ENCODE peak calls at places on chromosomes 1 and 21, in eight cellular contexts. Q is PC-3; O is tibial artery; J is cardiac muscle cell; Y is effector memory CD4-positive, alpha-beta T cell; S is stomach; D is left ventricle myocardium inferior; K is suprapubic skin. N is an unnamed sample.

GRCh38 chr1:93000291-93000690 is 39.0 kb upstream of the DIPK1A start:
- DNase-seq in Q (no peak), O (no peak), J (peak; percentile 19), Y (no peak), S (no peak), D (no peak), K (no peak), N (no peak)

GRCh38 chr1:225424562-225425210 is 3.2 kb downstream of the LBR start:
- DNase-seq in Q (peak; percentile 61), O (no peak), J (peak; percentile 17), Y (no peak), S (no peak), D (no peak), K (no peak), N (peak; percentile 30)

GRCh38 chr1:198176179-198176578 is 19.4 kb downstream of the NEK7 start:
- DNase-seq in Q (no peak), O (no peak), J (no peak), Y (no peak), S (no peak), D (no peak), K (no peak), N (no peak)

GRCh38 chr1:119987112-119987511 is 82.3 kb downstream of the NOTCH2 start:
- DNase-seq in Q (peak; percentile 80), O (no peak), J (no peak), Y (no peak), S (no peak), D (no peak), K (no peak), N (no peak)

GRCh38 chr1:92749024-92749634 is 35.8 kb downstream of the EVI5 start:
- DNase-seq in Q (peak; percentile 72), O (no peak), J (peak; percentile 47), Y (no peak), S (peak; percentile 39), D (no peak), K (no peak), N (peak; percentile 81)

GRCh38 chr1:17167783-17168479 is 37.0 kb upstream of the PADI1 start:
- DNase-seq in Q (peak; percentile 88), O (no peak), J (no peak), Y (no peak), S (no peak), D (no peak), K (peak; percentile 41), N (no peak)

GRCh38 chr1:43493661-43494450 is 36.8 kb upstream of the PTPRF start:
- DNase-seq in Q (no peak), O (no peak), J (peak; percentile 17), Y (no peak), S (no peak), D (no peak), K (no peak), N (peak; percentile 11)

GRCh38 chr1:212630159-212630900 is 21.8 kb downstream of the ATF3 start:
- DNase-seq in Q (peak; percentile 77), O (peak; percentile 72), J (peak; percentile 77), Y (peak; percentile 29), S (peak; percentile 68), D (peak; percentile 54), K (peak; percentile 85), N (peak; percentile 63)

GRCh38 chr1:24022611-24023359 is 42.7 kb upstream of the SRSF10 start:
- DNase-seq in Q (peak; percentile 81), O (no peak), J (no peak), Y (no peak), S (no peak), D (no peak), K (no peak), N (no peak)

GRCh38 chr1:198258491-198258890 is 101.7 kb downstream of the NEK7 start:
- DNase-seq in Q (peak; percentile 80), O (no peak), J (no peak), Y (no peak), S (no peak), D (no peak), K (no peak), N (no peak)

GRCh38 chr1:162956922-162957321 is 95.9 kb upstream of the CCDC190 start:
- DNase-seq in Q (no peak), O (no peak), J (no peak), Y (no peak), S (no peak), D (no peak), K (no peak), N (no peak)

GRCh38 chr1:117001254-117001927 is at the start of gene CD101:
- DNase-seq in Q (no peak), O (no peak), J (no peak), Y (no peak), S (no peak), D (no peak), K (no peak), N (no peak)

GRCh38 chr21:46424062-46424591 is 34.6 kb upstream of the DIP2A start:
- DNase-seq in Q (no peak), O (no peak), J (no peak), Y (no peak), S (no peak), D (no peak), K (no peak), N (no peak)

GRCh38 chr1:233281711-233282581 is 13.6 kb downstream of the PCNX2 start:
- DNase-seq in Q (peak; percentile 16), O (no peak), J (no peak), Y (no peak), S (no peak), D (no peak), K (no peak), N (no peak)

GRCh38 chr1:113593550-113594288 is 165.6 kb downstream of the PHTF1 start:
- DNase-seq in Q (no peak), O (no peak), J (no peak), Y (no peak), S (no peak), D (no peak), K (no peak), N (no peak)

GRCh38 chr1:104072915-104073371 is 323.2 kb downstream of the AMY1C start:
- DNase-seq in Q (no peak), O (no peak), J (no peak), Y (no peak), S (no peak), D (no peak), K (no peak), N (no peak)

GRCh38 chr1:151060241-151061011 is at the start of gene MLLT11:
- DNase-seq in Q (peak; percentile 66), O (peak; percentile 73), J (peak; percentile 88), Y (no peak), S (no peak), D (peak; percentile 35), K (no peak), N (peak; percentile 96)

GRCh38 chr1:51574796-51575195 is 42.1 kb upstream of the OSBPL9 start:
- DNase-seq in Q (no peak), O (no peak), J (no peak), Y (no peak), S (no peak), D (no peak), K (no peak), N (peak; percentile 72)

GRCh38 chr1:21647431-21648373 is 21.5 kb downstream of the RAP1GAP start:
- DNase-seq in Q (peak; percentile 51), O (no peak), J (peak; percentile 89), Y (no peak), S (no peak), D (no peak), K (no peak), N (no peak)

GRCh38 chr21:38476385-38476784 is 21.9 kb downstream of the ERG start:
- DNase-seq in Q (no peak), O (no peak), J (peak; percentile 20), Y (no peak), S (no peak), D (no peak), K (no peak), N (no peak)

GRCh38 chr1:37998913-37999433 is 6.3 kb downstream of the FHL3 start:
- DNase-seq in Q (no peak), O (peak; percentile 56), J (no peak), Y (no peak), S (no peak), D (no peak), K (no peak), N (no peak)
- H3K4me3 ChIP-seq in Q (no peak overlapping the region), O (no peak overlapping the region), J (no peak overlapping the region), Y (no peak overlapping the region), S (no peak overlapping the region), D (peak overlapping the region; percentile 45), K (no peak overlapping the region), N (no peak overlapping the region)

DNA sequence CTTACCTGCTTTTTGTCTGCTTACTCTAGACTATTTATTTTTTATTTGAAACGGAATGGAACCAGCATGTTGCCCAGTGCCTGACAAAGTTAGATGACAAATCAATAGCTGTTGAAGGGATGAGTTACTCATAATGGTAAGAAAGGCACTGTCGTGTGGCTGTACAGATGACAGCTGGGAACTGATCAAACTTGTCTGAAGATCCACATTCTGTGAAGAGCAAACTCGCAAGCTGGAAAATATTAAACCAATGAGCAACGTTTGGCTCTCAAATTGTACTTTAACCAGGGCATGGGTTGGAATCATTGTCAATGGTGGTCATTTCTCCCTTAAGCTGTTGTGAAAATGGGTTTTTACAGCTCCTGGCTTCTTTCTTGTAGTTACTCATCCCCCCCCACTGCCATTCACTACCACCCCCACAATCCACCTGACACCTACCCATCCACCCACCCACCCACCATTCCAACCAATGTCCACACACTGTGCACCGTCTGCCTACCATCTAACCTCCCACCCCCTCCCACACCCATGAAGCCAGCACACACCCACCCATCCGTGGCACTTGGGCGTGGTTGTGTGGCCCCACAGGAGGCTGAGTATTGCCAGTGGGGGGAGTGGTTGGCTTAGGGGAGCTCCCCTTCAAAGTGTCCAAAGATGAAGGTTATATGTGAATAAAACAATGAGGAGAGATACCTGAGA is 46.8 kb downstream of the CLDN14 start:
- DNase-seq in Q (no peak), O (no peak), J (no peak), Y (no peak), S (no peak), D (no peak), K (no peak), N (no peak)
- H3K27ac ChIP-seq in Q (no peak overlapping the region), O (no peak overlapping the region), J (no peak overlapping the region), Y (no peak overlapping the region), S (no peak overlapping the region), D (no peak overlapping the region), K (no peak overlapping the region), N (no peak overlapping the region)

DNA sequence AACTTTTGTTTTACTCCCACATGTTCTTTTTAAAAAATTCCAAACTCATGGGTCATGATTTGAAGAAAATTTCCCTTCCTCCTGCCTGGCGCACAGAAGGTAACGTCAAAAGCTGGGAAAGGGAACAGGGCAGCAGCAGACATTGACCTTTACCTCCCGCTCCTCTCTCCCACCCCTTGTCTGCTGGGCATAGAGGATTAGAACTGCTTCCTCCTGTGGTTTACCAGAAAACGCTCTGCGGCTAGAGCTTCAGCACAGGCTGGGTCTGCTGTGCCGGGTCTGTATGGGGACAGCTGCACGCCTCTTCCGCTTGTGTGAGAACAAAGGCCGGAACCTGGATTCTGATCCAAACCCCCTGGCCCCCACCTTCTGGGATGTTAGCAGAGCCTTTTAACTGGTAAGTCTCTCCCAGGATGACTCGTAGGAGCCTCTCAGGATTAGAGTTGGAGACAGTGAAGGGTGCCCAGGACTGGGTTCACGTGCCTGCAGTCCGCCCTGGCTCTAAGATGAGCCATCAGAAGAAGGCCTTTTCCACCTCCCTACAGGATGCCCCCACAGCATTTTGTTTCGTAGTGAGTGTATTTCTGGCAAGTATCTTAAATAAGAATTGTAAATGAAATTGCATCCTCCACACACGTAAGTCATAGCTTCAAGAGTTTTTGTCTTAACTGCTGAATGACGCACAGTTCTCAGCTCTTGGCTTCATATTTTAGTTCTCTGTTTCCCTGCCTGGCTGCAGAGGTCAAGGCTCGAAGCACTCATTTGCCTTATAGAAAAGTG is 5.2 kb downstream of the H6PD start:
- DNase-seq in Q (no peak), O (no peak), J (no peak), Y (no peak), S (peak; percentile 57), D (peak; percentile 59), K (no peak), N (no peak)
- H3K4me1 ChIP-seq in Q (no peaks in the 10 kb centered on the region), O (peaks cover 89% of the 10 kb centered on the region), J (peaks cover 20% of the 10 kb centered on the region), Y (peaks cover 25% of the 10 kb centered on the region), S (peaks cover 97% of the 10 kb centered on the region), D (peaks cover 98% of the 10 kb centered on the region), K (peaks cover 93% of the 10 kb centered on the region), N (no peaks in the 10 kb centered on the region)

GRCh38 chr1:154759196-154759595 is 110.9 kb downstream of the KCNN3 start:
- DNase-seq in Q (no peak), O (no peak), J (no peak), Y (no peak), S (peak; percentile 14), D (no peak), K (no peak), N (no peak)
- H3K4me3 ChIP-seq in Q (no peak overlapping the region), O (no peak overlapping the region), J (no peak overlapping the region), Y (no peak overlapping the region), S (no peak overlapping the region), D (no peak overlapping the region), K (no peak overlapping the region), N (no peak overlapping the region)